ENCODE peak calls at places on chromosomes 13 and 19, in nine cellular contexts. M is RPMI7951; Q is AG09319; H is small intestine; R is heart right ventricle; N is T-helper 1 cell; V is central memory CD4-positive, alpha-beta T cell; I is astrocyte of the hippocampus; E is BE2C. L is an unnamed sample.

GRCh38 chr19:11708457-11708856 is 30.3 kb downstream of the ZNF823 start:
- DNase-seq in V (no peak), M (no peak), R (no peak), E (no peak), Q (no peak), I (no peak), N (no peak), H (no peak), L (no peak)

GRCh38 chr13:29943301-29944085 is 93.1 kb upstream of the UBL3 start:
- DNase-seq in Q (no peak), M (no peak), V (no peak), E (no peak), N (no peak), R (no peak), H (no peak), I (no peak), L (no peak)

GRCh38 chr19:46962030-46962570 is 57.5 kb upstream of the NPAS1 start:
- DNase-seq in Q (no peak), M (no peak), I (no peak), N (no peak), E (no peak), R (no peak), H (no peak), V (no peak), L (no peak)

GRCh38 chr19:35995655-35995993 is 636 bp downstream of the SDHAF1 start:
- DNase-seq in Q (no peak), N (peak), V (no peak), E (peak), H (peak), M (peak), R (peak), I (peak), L (no peak)

GRCh38 chr13:29936051-29936813 is 85.8 kb upstream of the UBL3 start:
- DNase-seq in M (no peak), I (no peak), E (no peak), N (no peak), V (no peak), R (no peak), Q (no peak), H (peak), L (no peak)

GRCh38 chr19:8611890-8612806 is 1.6 kb upstream of the ADAMTS10 start:
- DNase-seq in I (peak), R (peak), N (no peak), M (peak), V (no peak), E (no peak), H (no peak), Q (no peak), L (peak)

GRCh38 chr13:25675060-25675459 is 303.3 kb downstream of the ATP8A2 start:
- DNase-seq in E (no peak), R (no peak), N (no peak), H (no peak), I (no peak), Q (no peak), V (no peak), M (no peak), L (no peak)

GRCh38 chr19:41699968-41700323 is 8.5 kb upstream of the CEACAM5 start:
- DNase-seq in N (no peak), I (no peak), Q (no peak), E (no peak), R (no peak), H (no peak), V (no peak), M (no peak), L (no peak)

GRCh38 chr19:2013683-2013961 is 1.9 kb downstream of the BTBD2 start:
- DNase-seq in I (no peak), M (no peak), Q (no peak), E (no peak), V (no peak), N (no peak), H (no peak), R (no peak), L (no peak)

GRCh38 chr19:18677156-18677555 is 6.3 kb upstream of the CRTC1 start:
- DNase-seq in E (no peak), Q (no peak), M (no peak), R (no peak), I (no peak), V (no peak), H (no peak), N (no peak), L (no peak)

GRCh38 chr19:39582891-39583625 is 19.3 kb upstream of the LGALS13 start:
- DNase-seq in H (no peak), N (no peak), R (no peak), M (no peak), E (no peak), Q (no peak), I (no peak), V (no peak), L (no peak)

GRCh38 chr13:99501952-99502310 is 659 bp downstream of the TM9SF2 start:
- DNase-seq in Q (no peak), I (peak), E (peak), M (peak), V (no peak), N (peak), H (peak), R (no peak), L (peak)

GRCh38 chr19:6030214-6030507 is 52.2 kb upstream of the RANBP3 start:
- DNase-seq in H (no peak), R (no peak), E (no peak), I (peak), V (no peak), M (peak), N (no peak), Q (peak), L (no peak)

GRCh38 chr19:32711747-32712146 is 7.8 kb upstream of the TDRD12 start:
- DNase-seq in M (no peak), Q (no peak), I (no peak), R (no peak), H (no peak), N (no peak), V (no peak), E (no peak), L (no peak)

GRCh38 chr19:42287826-42288107 is 14.2 kb upstream of the PRR19 start:
- DNase-seq in E (no peak), R (no peak), N (no peak), M (no peak), I (no peak), H (no peak), Q (no peak), V (no peak), L (no peak)

GRCh38 chr19:30064021-30064699 is 122.1 kb downstream of the URI1 start:
- DNase-seq in I (no peak), N (no peak), Q (no peak), E (no peak), M (no peak), H (no peak), R (no peak), V (no peak), L (no peak)

GRCh38 chr19:38228491-38229439 is 4.7 kb upstream of the DPF1 start:
- DNase-seq in R (no peak), Q (no peak), V (no peak), M (no peak), E (peak), I (peak), N (no peak), H (no peak), L (no peak)

GRCh38 chr19:52190679-52191293 is 934 bp downstream of the PPP2R1A start:
- DNase-seq in N (no peak), M (peak), H (peak), V (no peak), Q (no peak), R (peak), E (no peak), I (peak), L (no peak)

GRCh38 chr13:78032132-78032531 is 113.5 kb upstream of the EDNRB start:
- DNase-seq in R (no peak), Q (no peak), M (no peak), H (no peak), I (no peak), V (no peak), N (no peak), E (no peak), L (no peak)

GRCh38 chr19:55632463-55632834 is 8.1 kb upstream of the ZNF784 start:
- DNase-seq in V (peak), M (peak), Q (peak), N (peak), I (peak), E (peak), R (no peak), H (peak), L (peak)

GRCh38 chr13:49629947-49630346 is 1.6 kb downstream of the ARL11 start:
- DNase-seq in E (no peak), R (no peak), V (no peak), H (no peak), Q (no peak), N (no peak), I (no peak), M (peak), L (no peak)

GRCh38 chr19:2726904-2727639 is 5.9 kb upstream of the DIRAS1 start:
- DNase-seq in I (no peak), R (no peak), V (no peak), E (peak), N (no peak), H (no peak), Q (no peak), M (peak), L (no peak)

GRCh38 chr13:77981191-77981925 is 62.7 kb upstream of the EDNRB start:
- DNase-seq in H (no peak), Q (no peak), E (no peak), M (peak), N (no peak), R (no peak), I (peak), V (no peak), L (no peak)

GRCh38 chr13:37966266-37966665 is 96.7 kb upstream of the TRPC4 start:
- DNase-seq in V (no peak), M (no peak), E (no peak), H (no peak), N (no peak), Q (no peak), I (no peak), R (no peak), L (no peak)

GRCh38 chr13:58587183-58587582 is 955.6 kb downstream of the PCDH17 start:
- DNase-seq in I (no peak), Q (no peak), H (no peak), V (no peak), R (no peak), E (no peak), N (no peak), M (no peak), L (no peak)

GRCh38 chr13:89205856-89206255 is 1534.7 kb downstream of the SLITRK5 start:
- DNase-seq in M (no peak), Q (no peak), E (no peak), I (no peak), V (no peak), H (no peak), R (no peak), N (no peak), L (no peak)

GRCh38 chr13:64718116-64718515 is 2512.0 kb downstream of the PCDH9 start:
- DNase-seq in H (no peak), M (no peak), V (no peak), E (no peak), N (no peak), Q (no peak), R (no peak), I (peak), L (no peak)

GRCh38 chr13:33483471-33483870 is 197.9 kb upstream of the STARD13 start:
- DNase-seq in N (no peak), H (no peak), E (no peak), I (peak), R (no peak), V (no peak), Q (no peak), M (peak), L (no peak)

L was measured in gastrocnemius medialis.